ENCODE peak calls at places on chromosomes 7 and 10, in nine cellular contexts. S is GM23338; E is NCI-H1092; D is T-helper 1 cell; K is neural progenitor cell; Z is T-cell; L is H54; U is iris pigment epithelial cell; Q is effector memory CD8-positive, alpha-beta T cell. O is an unnamed sample.

GRCh38 chr10:49096890-49097445 is 18.4 kb downstream of the VSTM4 start:
- DNase-seq in S (no peak), E (no peak), D (no peak), K (no peak), Z (no peak), L (no peak), U (no peak), Q (no peak), O (no peak)

GRCh38 chr10:73998623-73999622 is 1.0 kb downstream of the VCL start:
- DNase-seq in S (peak), E (no peak), D (no peak), K (peak), Z (no peak), L (peak), U (peak), Q (no peak), O (peak)

GRCh38 chr10:132848306-132848705 is 62.4 kb upstream of the NKX6-2 start:
- DNase-seq in S (no peak), E (no peak), D (no peak), K (peak), Z (no peak), L (no peak), U (no peak), Q (no peak), O (no peak)

GRCh38 chr7:90931996-90932912 is 332.0 kb upstream of the FZD1 start:
- DNase-seq in S (no peak), E (peak), D (no peak), K (no peak), Z (no peak), L (no peak), U (no peak), Q (no peak), O (no peak)

GRCh38 chr7:137753067-137753466 is 93.7 kb downstream of the DGKI start:
- DNase-seq in S (no peak), E (no peak), D (no peak), K (peak), Z (no peak), L (no peak), U (no peak), Q (no peak), O (no peak)

GRCh38 chr10:110522365-110522988 is 24.8 kb downstream of the DUSP5 start:
- DNase-seq in S (no peak), E (no peak), D (no peak), K (no peak), Z (no peak), L (no peak), U (peak), Q (no peak), O (no peak)

GRCh38 chr10:32932330-32932729 is 25.7 kb downstream of the ITGB1 start:
- DNase-seq in S (no peak), E (no peak), D (no peak), K (no peak), Z (no peak), L (no peak), U (no peak), Q (no peak), O (no peak)

GRCh38 chr10:27225642-27226257 is 14.8 kb downstream of the ACBD5 start:
- DNase-seq in S (no peak), E (no peak), D (no peak), K (no peak), Z (peak), L (no peak), U (no peak), Q (peak), O (no peak)

GRCh38 chr7:2708547-2709310 is 20.7 kb downstream of the AMZ1 start:
- DNase-seq in S (no peak), E (no peak), D (no peak), K (no peak), Z (no peak), L (no peak), U (no peak), Q (no peak), O (no peak)

GRCh38 chr7:14123923-14124322 is 134.5 kb upstream of the ETV1 start:
- DNase-seq in S (no peak), E (no peak), D (no peak), K (no peak), Z (no peak), L (no peak), U (no peak), Q (no peak), O (no peak)

GRCh38 chr10:130395248-130395936 is 259.2 kb downstream of the GLRX3 start:
- DNase-seq in S (no peak), E (no peak), D (no peak), K (no peak), Z (no peak), L (no peak), U (no peak), Q (no peak), O (no peak)